ENCODE peak calls at places on chromosomes 4 and X, in five cellular contexts. I, L, T, N and W are unnamed samples.
A peak's percentile ranks its signal among the peaks of the same experiment; 100 is the strongest.

GRCh38 chr4:79198886-79199591 is 126.8 kb downstream of the NAA11 start:
- DNase-seq in N (peak; percentile 20), L (no peak), I (peak; percentile 2), T (no peak), W (no peak)

GRCh38 chr4:3286335-3287175 is 6.3 kb upstream of the RGS12 start:
- DNase-seq in T (no peak), L (peak; percentile 24), N (no peak), I (no peak), W (no peak)

GRCh38 chr4:73832651-73833237 is 3.7 kb upstream of the CXCL6 start:
- DNase-seq in L (no peak), T (no peak), I (no peak), N (no peak), W (peak; percentile 74)

GRCh38 chr4:100386270-100386669 is 131.6 kb downstream of the EMCN start:
- DNase-seq in I (peak; percentile 56), N (no peak), T (no peak), L (no peak), W (no peak)

GRCh38 chrX:53084043-53084570 is 1.9 kb downstream of the TSPYL2 start:
- DNase-seq in I (no peak), T (no peak), L (no peak), N (no peak), W (no peak)

GRCh38 chrX:21806691-21807090 is 32.7 kb upstream of the MBTPS2 start:
- DNase-seq in L (no peak), N (no peak), I (no peak), T (no peak), W (peak; percentile 44)

GRCh38 chr4:112509243-112510190 is 6.5 kb downstream of the NEUROG2 start:
- DNase-seq in I (peak; percentile 56), L (peak; percentile 49), T (no peak), N (no peak), W (peak; percentile 35)

GRCh38 chr4:153518637-153519384 is 52.7 kb downstream of the TMEM131L start:
- DNase-seq in L (no peak), N (peak; percentile 72), T (no peak), I (no peak), W (no peak)

GRCh38 chr4:70613893-70614572 is 14.5 kb upstream of the ENAM start:
- DNase-seq in N (no peak), L (no peak), I (no peak), T (no peak), W (no peak)

GRCh38 chrX:9730752-9731151 is 34.9 kb downstream of the GPR143 start:
- DNase-seq in I (no peak), T (no peak), N (no peak), L (no peak), W (no peak)

GRCh38 chrX:107628662-107629532 is 587 bp downstream of the PRPS1 start:
- DNase-seq in L (peak; percentile 45), I (peak; percentile 59), N (peak; percentile 70), T (peak; percentile 26), W (peak; percentile 60)
- H3K9ac ChIP-seq in L (peak overlapping the region; percentile 97), I (peak overlapping the region; percentile 80), N (peak overlapping the region; percentile 94), T (peak overlapping the region; percentile 91), W (peak overlapping the region; percentile 90)

GRCh38 chr4:22987861-22988260 is 295.1 kb downstream of the GBA3 start:
- DNase-seq in T (no peak), N (no peak), I (no peak), L (no peak), W (peak; percentile 86)
- H3K4me2 ChIP-seq in T (no peak overlapping the region), N (no peak overlapping the region), I (no peak overlapping the region), L (no peak overlapping the region), W (peak overlapping the region; percentile 60)

GRCh38 chrX:152830312-152831305 is at the start of the genes CETN2 and NSDHL:
- DNase-seq in N (peak; percentile 95), L (peak; percentile 96), I (peak; percentile 97), T (peak; percentile 97), W (peak; percentile 95)

GRCh38 chrX:152832520-152832919 is 1.7 kb downstream of the NSDHL start:
- DNase-seq in L (no peak), I (no peak), N (no peak), T (no peak), W (no peak)

GRCh38 chrX:152833378-152833777 is 2.5 kb downstream of the NSDHL start:
- DNase-seq in L (no peak), T (no peak), I (no peak), N (no peak), W (no peak)

DNA sequence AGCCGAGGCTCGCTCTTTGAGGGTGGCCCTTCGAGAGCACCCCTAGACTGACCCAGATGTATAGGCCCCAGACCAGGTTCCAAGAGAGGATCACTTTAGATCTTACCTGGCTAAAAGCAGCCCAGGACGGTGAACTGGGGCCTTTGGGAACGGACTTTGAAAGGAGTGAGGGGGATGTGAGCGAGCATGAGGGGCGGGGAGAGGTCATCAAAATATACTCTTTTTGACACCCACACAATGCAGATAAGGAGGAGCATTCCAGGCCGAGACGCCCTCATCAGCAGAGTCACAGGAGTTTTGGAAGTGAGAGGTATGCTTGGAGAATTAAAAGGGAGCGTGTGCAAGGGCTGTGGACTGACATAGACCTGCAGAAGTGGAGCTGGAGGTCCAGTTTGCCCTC is 528 bp downstream of the NSDHL start:
- DNase-seq in L (no peak), N (no peak), I (no peak), T (no peak), W (no peak)
- H3K9ac ChIP-seq in L (peak overlapping the region; percentile 85), N (peak overlapping the region; percentile 79), I (peak overlapping the region; percentile 86), T (peak overlapping the region; percentile 82), W (peak overlapping the region; percentile 94)

GRCh38 chr4:41613782-41614181 is 75.8 kb downstream of the LIMCH1 start:
- DNase-seq in N (no peak), T (no peak), L (no peak), I (no peak), W (no peak)

GRCh38 chr4:41613362-41613761 is 75.4 kb downstream of the LIMCH1 start:
- DNase-seq in L (peak; percentile 53), T (no peak), N (no peak), I (peak; percentile 55), W (no peak)

GRCh38 chr4:41610474-41610873 is 72.5 kb downstream of the LIMCH1 start:
- DNase-seq in T (no peak), N (no peak), L (no peak), I (no peak), W (no peak)

GRCh38 chr4:41611124-41611838 is 73.3 kb downstream of the LIMCH1 start:
- DNase-seq in L (no peak), I (no peak), N (no peak), T (no peak), W (peak; percentile 65)

GRCh38 chr4:41611881-41612871 is 74.2 kb downstream of the LIMCH1 start:
- DNase-seq in T (peak; percentile 70), L (peak; percentile 36), N (no peak), I (peak; percentile 69), W (peak; percentile 92)
- H3K4me2 ChIP-seq in T (no peak overlapping the region), L (peak overlapping the region; percentile 81), N (no peak overlapping the region), I (no peak overlapping the region), W (peak overlapping the region; percentile 81)